ENCODE peak calls at places on chromosomes 5 and 9, in six cellular contexts. V, T, R, D, C and L are unnamed samples. For H3K9me3, the result is how much of the 10 kb centered on the place peaks cover.

GRCh38 chr9:79292731-79293280 is 279.0 kb upstream of the TLE4 start:
- DNase-seq in V (no peak), C (no peak), T (no peak), D (no peak), R (no peak), L (no peak)

GRCh38 chr9:117000196-117000723 is 313.2 kb downstream of the TRIM32 start:
- DNase-seq in R (no peak), T (no peak), D (no peak), C (no peak), V (no peak), L (no peak)

GRCh38 chr5:14870347-14871083 is 1.1 kb downstream of the ANKH start:
- DNase-seq in V (peak), C (no peak), D (no peak), R (peak), T (no peak), L (no peak)

GRCh38 chr9:121780641-121781040 is 129.2 kb downstream of the DAB2IP start:
- DNase-seq in D (no peak), V (peak), T (no peak), R (no peak), C (no peak), L (peak)

GRCh38 chr9:25048098-25048497 is 502.4 kb upstream of the IZUMO3 start:
- DNase-seq in D (no peak), V (no peak), T (no peak), R (no peak), C (no peak), L (no peak)

GRCh38 chr9:13719981-13720380 is 440.5 kb upstream of the MPDZ start:
- DNase-seq in C (no peak), V (no peak), R (no peak), D (no peak), T (peak), L (no peak)

GRCh38 chr5:96961053-96961452 is 25.2 kb downstream of the LNPEP start:
- DNase-seq in D (no peak), V (no peak), T (no peak), C (no peak), R (no peak), L (no peak)

GRCh38 chr5:153613143-153613542 is 122.7 kb downstream of the GRIA1 start:
- DNase-seq in R (no peak), V (no peak), C (no peak), D (no peak), T (no peak), L (no peak)

GRCh38 chr9:91734371-91734981 is 215.6 kb downstream of the ROR2 start:
- DNase-seq in C (peak), V (peak), D (peak), R (peak), T (peak), L (peak)

GRCh38 chr5:61563401-61563800 is 231.3 kb downstream of the ZSWIM6 start:
- DNase-seq in D (no peak), V (peak), C (no peak), R (peak), T (peak), L (no peak)

GRCh38 chr5:142065273-142065672 is 43.3 kb upstream of the NDFIP1 start:
- DNase-seq in R (no peak), V (no peak), T (no peak), C (no peak), D (no peak), L (peak)

GRCh38 chr5:111779260-111780254 is 22.6 kb upstream of the NREP start:
- DNase-seq in R (no peak), V (no peak), D (no peak), C (no peak), T (no peak), L (no peak)

GRCh38 chr9:35615981-35616680 is 2.1 kb downstream of the CD72 start:
- DNase-seq in D (no peak), V (no peak), R (no peak), T (no peak), C (no peak), L (no peak)

GRCh38 chr5:30968971-30969370 is 224.5 kb upstream of the CDH6 start:
- DNase-seq in C (no peak), R (no peak), T (no peak), D (no peak), V (no peak), L (no peak)

GRCh38 chr9:136525841-136526499 is 19.9 kb downstream of the NOTCH1 start:
- DNase-seq in T (no peak), V (peak), C (peak), R (peak), D (no peak), L (peak)

GRCh38 chr5:136350339-136350738 is 15.0 kb downstream of the TRPC7 start:
- DNase-seq in T (no peak), D (no peak), C (no peak), V (no peak), R (no peak), L (no peak)

GRCh38 chr9:89603629-89604462 is 966 bp upstream of the GADD45G start:
- DNase-seq in T (peak), D (peak), C (peak), R (peak), V (peak), L (peak)

GRCh38 chr5:54387031-54387430 is 68.5 kb upstream of the HSPB3 start:
- DNase-seq in D (no peak), V (no peak), T (no peak), C (no peak), R (no peak), L (no peak)

GRCh38 chr5:68962632-68963484 is 131.0 kb upstream of the SLC30A5 start:
- DNase-seq in T (peak), R (peak), V (peak), C (peak), D (no peak), L (peak)

GRCh38 chr5:35902032-35902681 is 36.3 kb downstream of the CAPSL start:
- DNase-seq in R (no peak), D (no peak), V (no peak), C (no peak), T (no peak), L (no peak)

GRCh38 chr9:109901191-109901590 is 121.2 kb downstream of the PALM2AKAP2 start:
- DNase-seq in V (no peak), R (no peak), D (no peak), C (no peak), T (no peak), L (no peak)

GRCh38 chr5:170571331-170571731 is 67.5 kb downstream of the KCNIP1 start:
- DNase-seq in R (no peak), T (no peak), V (no peak), D (no peak), C (no peak), L (no peak)

GRCh38 chr9:36933676-36934215 is 100.3 kb downstream of the PAX5 start:
- DNase-seq in R (no peak), C (no peak), T (no peak), V (peak), D (no peak), L (no peak)

GRCh38 chr5:60287174-60287771 is 393.7 kb upstream of the PDE4D start:
- DNase-seq in C (no peak), R (peak), T (peak), D (peak), V (peak), L (peak)

GRCh38 chr5:58774979-58775378 is 192.1 kb downstream of the RAB3C start:
- DNase-seq in D (no peak), T (no peak), V (no peak), C (no peak), R (no peak), L (no peak)

GRCh38 chr9:20462410-20462809 is 159.9 kb downstream of the MLLT3 start:
- DNase-seq in V (no peak), T (no peak), D (no peak), C (no peak), R (no peak), L (no peak)

GRCh38 chr5:110351451-110351850 is 375.0 kb downstream of the TMEM232 start:
- DNase-seq in D (no peak), V (no peak), T (no peak), C (no peak), R (no peak), L (no peak)

GRCh38 chr5:40607202-40607601 is 72.5 kb upstream of the PTGER4 start:
- DNase-seq in T (no peak), V (no peak), C (no peak), R (no peak), D (no peak), L (no peak)
- H3K9me3 ChIP-seq in T (under half), V (under half), C (under half), R (under half), D (under half), L (under half)

GRCh38 chr5:149447373-149448367 is 68.6 kb upstream of the IL17B start:
- DNase-seq in D (no peak), C (no peak), V (no peak), R (no peak), T (no peak), L (no peak)

GRCh38 chr5:149452007-149452664 is 73.0 kb upstream of the IL17B start:
- DNase-seq in R (peak), V (peak), D (peak), T (no peak), C (peak), L (no peak)

GRCh38 chr5:149445739-149446369 is 66.8 kb upstream of the IL17B start:
- DNase-seq in R (no peak), V (no peak), D (no peak), C (peak), T (peak), L (no peak)

GRCh38 chr5:149450199-149450598 is 71.1 kb upstream of the IL17B start:
- DNase-seq in T (no peak), V (peak), C (peak), D (no peak), R (peak), L (peak)

GRCh38 chr5:149448831-149449714 is 70.0 kb upstream of the IL17B start:
- DNase-seq in V (no peak), D (no peak), R (peak), C (no peak), T (no peak), L (no peak)
- H3K27ac ChIP-seq in V (peak), D (peak), R (peak), C (peak), T (no peak), L (no peak)

GRCh38 chr9:15235658-15236057 is 71.4 kb downstream of the TTC39B start:
- DNase-seq in V (no peak), T (no peak), R (no peak), D (no peak), C (no peak), L (no peak)
- H3K9me3 ChIP-seq in V (under half), T (under half), R (under half), D (under half), C (under half), L (under half)

DNA sequence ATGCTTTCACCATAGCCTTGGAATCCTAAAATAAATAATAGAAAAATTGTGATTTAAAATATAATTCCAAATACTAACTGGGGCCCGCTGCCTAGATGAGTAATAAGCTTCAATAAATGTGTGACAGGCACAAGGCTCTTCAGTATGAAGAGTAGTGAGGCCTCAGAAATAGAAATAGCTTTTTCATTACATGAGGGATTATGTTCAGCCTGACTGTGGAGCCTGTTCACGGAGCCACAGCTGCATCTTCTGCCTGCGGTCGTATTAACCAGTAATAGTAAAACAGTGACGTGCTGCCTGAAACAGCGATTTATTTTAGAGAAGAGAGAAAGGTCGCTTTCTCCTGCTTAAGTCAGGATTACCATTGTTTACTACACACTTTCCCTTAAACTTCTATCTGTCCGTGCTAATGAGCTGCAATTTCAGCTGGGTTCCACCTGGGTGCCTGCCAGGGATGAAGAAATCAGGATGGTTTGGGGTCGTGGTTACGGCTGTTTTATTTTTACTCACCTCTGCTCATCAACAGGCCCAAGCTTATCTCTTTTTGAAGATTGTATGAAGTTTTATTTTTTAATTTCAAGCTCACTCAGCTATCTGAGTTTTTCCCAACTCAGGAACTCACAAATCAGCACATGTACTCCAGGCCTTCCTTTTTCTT is 284.8 kb upstream of the WWC1 start:
- DNase-seq in D (no peak), V (no peak), C (no peak), R (no peak), T (no peak), L (no peak)
- H3K27ac ChIP-seq in D (no peak), V (no peak), C (no peak), R (no peak), T (no peak), L (peak)